ENCODE peak calls at places on chromosomes 7 and 10, in four cellular contexts. U is C1 segment of cervical spinal cord, H is head of caudate nucleus, C is Kasumi-1. R is an unnamed sample.

GRCh38 chr10:74011762-74012161 is 13.8 kb downstream of the VCL start:
- DNase-seq in H (no peak), C (peak; percentile 19), U (no peak), R (peak; percentile 30)

GRCh38 chr10:111085690-111086353 is 9.0 kb downstream of the ADRA2A start:
- DNase-seq in U (no peak), H (no peak), C (no peak), R (no peak)

GRCh38 chr7:101436857-101437576 is 74.3 kb downstream of the COL26A1 start:
- DNase-seq in U (no peak), H (no peak), C (no peak), R (no peak)

GRCh38 chr7:107591410-107591809 is 11.4 kb downstream of the BCAP29 start:
- DNase-seq in C (no peak), H (no peak), U (no peak), R (no peak)

GRCh38 chr7:63899691-63900393 is 98.8 kb upstream of the ZNF722 start:
- DNase-seq in C (peak; percentile 68), H (peak; percentile 89), U (peak; percentile 52), R (peak; percentile 82)

GRCh38 chr10:31381766-31382316 is 62.8 kb downstream of the ZEB1 start:
- DNase-seq in C (no peak), H (no peak), U (no peak), R (no peak)

GRCh38 chr10:63670291-63670898 is 149.2 kb downstream of the REEP3 start:
- DNase-seq in U (no peak), H (peak; percentile 58), C (no peak), R (no peak)

GRCh38 chr10:48976208-48976607 is 36.6 kb upstream of the LRRC18 start:
- DNase-seq in U (no peak), H (no peak), C (no peak), R (peak; percentile 16)

GRCh38 chr10:26481914-26482550 is 43.9 kb downstream of the APBB1IP start:
- DNase-seq in H (peak; percentile 23), C (peak; percentile 99), U (no peak), R (peak; percentile 84)

GRCh38 chr10:47335906-47336305 is 12.3 kb upstream of the RBP3 start:
- DNase-seq in H (no peak), U (no peak), C (no peak), R (no peak)

GRCh38 chr10:59265140-59265539 is 88.7 kb downstream of the PHYHIPL start:
- DNase-seq in U (no peak), C (no peak), H (no peak), R (peak; percentile 5)

GRCh38 chr10:129631870-129632623 is 165.0 kb downstream of the MGMT start:
- DNase-seq in U (no peak), C (no peak), H (no peak), R (peak; percentile 58)

GRCh38 chr7:122528879-122529481 is 169.9 kb downstream of the RNF133 start:
- DNase-seq in U (no peak), H (no peak), C (peak; percentile 31), R (peak; percentile 60)

GRCh38 chr7:102044984-102045673 is 227.7 kb downstream of the CUX1 start:
- DNase-seq in C (peak; percentile 28), H (peak; percentile 68), U (peak; percentile 8), R (peak; percentile 23)

GRCh38 chr7:3434611-3435010 is 133.6 kb downstream of the SDK1 start:
- DNase-seq in H (no peak), U (no peak), C (no peak), R (no peak)

GRCh38 chr10:34273340-34273739 is 541.8 kb downstream of the PARD3 start:
- DNase-seq in U (no peak), C (no peak), H (no peak), R (no peak)

GRCh38 chr10:43922335-43923280 is 273.9 kb upstream of the ZNF32 start:
- DNase-seq in U (no peak), H (no peak), C (no peak), R (no peak)

GRCh38 chr7:2870471-2870941 is 26.4 kb upstream of the GNA12 start:
- DNase-seq in U (no peak), C (peak; percentile 60), H (peak; percentile 53), R (peak; percentile 72)

GRCh38 chr7:132735476-132735875 is 159.2 kb upstream of the PLXNA4 start:
- DNase-seq in U (no peak), H (no peak), C (no peak), R (no peak)

GRCh38 chr10:132395704-132396494 is 1.1 kb upstream of the PWWP2B start:
- DNase-seq in U (no peak), H (no peak), C (no peak), R (no peak)

GRCh38 chr7:24701232-24701898 is 55.9 kb downstream of the GSDME start:
- DNase-seq in U (no peak), C (no peak), H (peak; percentile 56), R (no peak)

GRCh38 chr10:90960355-90960814 is 39.5 kb upstream of the ANKRD1 start:
- DNase-seq in H (peak; percentile 36), C (no peak), U (no peak), R (no peak)

GRCh38 chr10:90945496-90946070 is 24.7 kb upstream of the ANKRD1 start:
- DNase-seq in U (no peak), C (no peak), H (peak; percentile 17), R (no peak)

GRCh38 chr10:100687143-100687953 is 58.0 kb upstream of the PAX2 start:
- DNase-seq in H (no peak), C (no peak), U (no peak), R (no peak)

GRCh38 chr7:55132890-55133551 is 114.2 kb downstream of the EGFR start:
- DNase-seq in U (no peak), H (no peak), C (no peak), R (peak; percentile 15)